ENCODE peak calls at places on chromosomes 12 and 14, in eight cellular contexts. L, O, T, E, V, Q, G and D are unnamed samples.

GRCh38 chr14:79016828-79017505 is 846.8 kb downstream of the NRXN3 start:
- DNase-seq in O (no peak), L (no peak), T (peak), G (peak), Q (peak), E (no peak), V (peak), D (peak)

GRCh38 chr14:50813544-50813863 is 17.5 kb downstream of the NIN start:
- DNase-seq in L (no peak), Q (no peak), E (no peak), V (no peak), O (no peak), T (no peak), G (no peak), D (no peak)

GRCh38 chr12:90112668-90113067 is 404.0 kb upstream of the ATP2B1 start:
- DNase-seq in L (no peak), T (no peak), G (no peak), Q (no peak), O (no peak), V (no peak), E (no peak), D (no peak)

GRCh38 chr12:77118696-77119095 is 53.3 kb upstream of the E2F7 start:
- DNase-seq in G (no peak), E (no peak), L (no peak), T (no peak), O (no peak), Q (peak), V (peak), D (peak)

GRCh38 chr12:42725839-42726238 is 136.3 kb upstream of the PRICKLE1 start:
- DNase-seq in T (peak), O (no peak), Q (peak), E (no peak), L (no peak), G (no peak), V (peak), D (peak)

GRCh38 chr14:66038214-66038977 is 447.8 kb upstream of the CCDC196 start:
- DNase-seq in G (no peak), O (peak), T (peak), Q (peak), L (peak), V (no peak), E (no peak), D (no peak)

GRCh38 chr12:13950502-13950901 is 30.9 kb downstream of the GRIN2B start:
- DNase-seq in L (no peak), E (no peak), O (no peak), V (no peak), Q (no peak), G (no peak), T (no peak), D (no peak)

GRCh38 chr12:6758511-6758910 is 5.6 kb upstream of the MLF2 start:
- DNase-seq in V (no peak), O (no peak), T (no peak), Q (no peak), E (no peak), L (no peak), G (no peak), D (no peak)

DNA sequence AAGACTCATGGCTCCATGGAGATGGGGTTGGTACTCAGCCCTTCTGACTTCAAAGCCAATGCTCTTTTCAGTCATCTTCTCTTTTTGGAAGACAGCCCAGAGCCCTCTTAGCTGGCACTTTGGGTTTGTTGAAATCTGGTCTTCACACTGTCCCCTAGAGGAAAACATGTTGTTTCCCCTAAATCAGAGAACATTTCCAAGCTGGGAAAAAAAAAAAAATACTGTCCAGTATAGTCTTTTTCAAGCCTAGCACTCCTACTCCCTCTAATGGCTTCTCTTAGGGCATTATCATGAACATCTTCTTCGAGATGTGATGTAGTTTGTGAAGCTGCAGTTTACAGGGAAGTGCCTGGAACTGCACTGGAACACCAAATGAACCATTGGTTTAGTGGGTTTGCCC is 3.0 kb upstream of the ZC3H14 start:
- DNase-seq in E (no peak), O (no peak), L (no peak), Q (peak), T (peak), V (peak), G (no peak), D (peak)
- TF ChIP-seq CTCF in E (no peak), O (peak), L (no peak), Q (peak), T (peak), V (peak), G (peak), D (peak)

DNA sequence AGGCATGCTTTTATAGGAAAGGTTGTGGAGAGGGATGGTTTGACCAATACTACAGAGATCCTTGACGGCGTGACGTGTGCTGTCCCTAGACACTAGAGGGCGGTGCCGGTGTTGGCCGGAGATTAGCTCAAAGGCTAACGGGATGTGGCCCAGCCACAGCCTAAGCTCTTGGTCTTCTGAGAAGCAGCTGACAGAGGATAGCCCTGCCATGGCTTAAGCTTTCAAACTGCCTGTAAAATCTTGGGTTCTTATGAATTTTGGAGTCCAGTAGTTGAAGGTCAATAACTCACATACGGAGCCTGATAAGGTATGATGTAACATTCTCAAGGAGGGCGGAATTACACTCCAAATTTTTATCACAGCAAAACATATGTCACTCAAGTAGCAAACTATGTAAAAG is 515.7 kb upstream of the ATXN7L3B start:
- DNase-seq in L (no peak), T (peak), G (no peak), Q (no peak), E (no peak), V (peak), O (peak), D (no peak)
- TF ChIP-seq CTCF in L (no peak), T (peak), G (peak), Q (peak), E (no peak), V (peak), O (no peak), D (peak)

DNA sequence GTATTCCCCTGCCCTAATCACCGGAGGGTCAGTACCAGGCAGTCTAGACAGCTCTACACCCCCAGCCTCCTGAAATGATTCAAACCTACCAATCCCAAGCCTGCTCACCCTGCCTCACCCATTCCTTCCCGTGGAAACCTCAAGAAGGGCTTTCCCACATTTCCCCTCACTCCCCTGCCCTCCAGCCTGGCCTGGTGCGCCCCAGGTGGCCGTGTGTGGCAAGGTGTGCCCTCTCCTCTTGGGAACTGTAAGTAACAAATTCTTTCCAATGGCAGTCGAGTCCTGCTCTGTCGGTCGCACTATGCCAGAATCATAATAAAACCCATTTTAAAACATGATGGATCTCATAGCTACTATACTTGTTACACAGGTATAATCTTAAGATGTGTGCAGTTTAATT is 13.9 kb upstream of the DEGS2 start:
- DNase-seq in E (no peak), T (no peak), V (no peak), O (no peak), G (no peak), Q (no peak), L (no peak), D (no peak)
- TF ChIP-seq CTCF in E (no peak), T (no peak), V (no peak), O (no peak), G (no peak), Q (no peak), L (no peak), D (no peak)

GRCh38 chr12:104702565-104703139 is 245.9 kb downstream of the CHST11 start:
- DNase-seq in V (peak), Q (no peak), T (peak), G (peak), O (no peak), L (peak), E (peak), D (peak)
- TF ChIP-seq CTCF in V (no peak), Q (no peak), T (no peak), G (no peak), O (no peak), L (no peak), E (no peak), D (no peak)

DNA sequence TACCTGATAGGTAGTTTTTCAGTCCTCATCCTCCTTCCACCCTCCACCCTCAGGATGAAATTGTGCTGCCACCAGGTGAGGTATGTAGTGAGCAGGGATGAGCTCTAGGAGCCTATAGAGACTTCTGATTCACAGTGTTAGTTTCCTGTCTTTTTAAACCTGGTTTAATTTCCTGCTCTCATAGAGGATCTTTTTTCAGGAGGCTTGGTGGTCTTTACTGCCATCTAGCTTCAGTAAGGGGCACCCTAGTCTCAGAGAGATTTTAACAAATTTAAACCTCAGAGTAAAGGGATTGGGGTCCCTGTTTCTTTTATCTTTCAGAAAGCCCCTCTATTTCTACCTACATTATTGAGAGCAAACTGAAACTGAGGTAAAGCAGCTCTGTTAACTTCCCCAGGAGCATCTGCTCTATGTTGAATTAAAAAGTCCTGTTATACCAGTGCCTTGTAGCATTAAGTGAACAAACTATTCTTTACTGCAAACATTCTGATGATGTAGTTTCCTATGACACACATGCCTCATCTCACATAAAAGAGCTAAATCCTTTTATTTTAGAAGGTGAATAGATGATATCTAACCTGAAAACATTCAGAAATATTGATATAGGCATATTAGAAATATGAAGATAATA is 172.2 kb upstream of the DDHD1 start:
- DNase-seq in G (no peak), O (no peak), T (peak), V (no peak), Q (peak), L (no peak), E (no peak), D (no peak)
- TF ChIP-seq CTCF in G (peak), O (no peak), T (peak), V (peak), Q (peak), L (no peak), E (no peak), D (peak)

GRCh38 chr12:43728698-43729097 is 29.9 kb downstream of the PUS7L start:
- DNase-seq in V (no peak), T (no peak), E (no peak), G (no peak), Q (no peak), L (no peak), O (no peak), D (no peak)

GRCh38 chr12:43737646-43738045 is 20.9 kb downstream of the PUS7L start:
- DNase-seq in L (no peak), E (no peak), Q (peak), V (peak), T (no peak), O (no peak), G (no peak), D (peak)

GRCh38 chr12:43736921-43737440 is 21.6 kb downstream of the PUS7L start:
- DNase-seq in O (no peak), E (no peak), L (no peak), V (peak), Q (peak), T (no peak), G (no peak), D (no peak)

GRCh38 chr12:43730283-43730682 is 28.3 kb downstream of the PUS7L start:
- DNase-seq in L (no peak), E (no peak), G (no peak), T (no peak), Q (no peak), O (no peak), V (no peak), D (no peak)

GRCh38 chr12:43733687-43734086 is 24.9 kb downstream of the PUS7L start:
- DNase-seq in T (no peak), V (no peak), O (no peak), E (no peak), Q (no peak), G (no peak), L (no peak), D (no peak)
- TF ChIP-seq CTCF in T (no peak), V (no peak), O (no peak), E (no peak), Q (no peak), G (no peak), L (no peak), D (peak)

GRCh38 chr14:100155049-100155621 is 4.3 kb downstream of the DEGS2 start:
- DNase-seq in E (peak), T (no peak), Q (no peak), G (no peak), L (no peak), O (peak), V (no peak), D (peak)
- TF ChIP-seq CTCF in E (peak), T (peak), Q (peak), G (peak), L (no peak), O (peak), V (peak), D (peak)

DNA sequence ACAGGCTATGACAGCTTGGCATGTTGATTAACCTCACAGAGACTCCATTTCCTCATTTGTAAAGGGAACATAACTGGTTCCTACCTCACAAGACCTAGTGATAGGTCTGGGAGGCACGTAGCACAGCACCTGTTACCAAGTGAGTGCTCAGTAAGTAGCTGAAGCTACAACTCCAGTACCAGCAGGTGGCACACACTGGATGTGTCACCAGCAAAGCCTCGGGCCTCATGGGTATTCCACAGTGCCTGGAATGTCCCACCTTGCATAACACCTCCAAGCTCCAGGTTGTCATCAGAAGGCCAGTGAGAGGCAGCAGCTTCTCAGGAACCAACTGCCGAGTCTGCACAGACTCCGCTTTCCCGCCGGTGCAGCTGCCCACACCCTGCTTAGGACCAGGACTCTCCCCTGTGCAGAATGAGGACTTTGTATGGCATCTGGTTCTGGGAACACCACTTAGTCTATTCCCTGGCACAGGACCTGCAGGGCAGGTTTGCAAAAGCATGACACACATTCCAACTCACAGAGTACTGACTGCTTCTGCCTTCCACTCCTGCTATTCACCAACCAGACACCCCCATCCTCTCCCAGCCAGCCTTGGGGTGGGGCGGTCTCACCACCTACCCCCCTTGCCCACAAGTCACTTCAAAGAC is 4.2 kb downstream of the VDR start:
- DNase-seq in L (peak), Q (no peak), O (peak), G (no peak), V (no peak), E (peak), T (no peak), D (no peak)
- TF ChIP-seq CTCF in L (no peak), Q (peak), O (no peak), G (no peak), V (no peak), E (peak), T (no peak), D (peak)